ENCODE peak calls at places on chromosomes 13 and 19, in ten cellular contexts. W is Peyer's patch, O is heart left ventricle, V is esophagus muscularis mucosa, N is H1, M is right lobe of liver, R is gastrocnemius medialis, L is tibial nerve, A is lower leg skin, Z is spleen. G is an unnamed sample.

GRCh38 chr19:13099073-13099999 is 3.3 kb downstream of the LYL1 start:
- DNase-seq in W (peak), O (peak), V (no peak), N (peak), M (peak), R (peak), L (no peak), A (no peak), Z (peak), G (peak)

GRCh38 chr19:48510421-48511268 is 990 bp downstream of the LMTK3 start:
- DNase-seq in W (peak), O (peak), V (no peak), N (peak), M (peak), R (peak), L (peak), A (peak), Z (peak), G (peak)

GRCh38 chr13:25840261-25840660 is 211.6 kb downstream of the SHISA2 start:
- DNase-seq in W (no peak), O (no peak), V (no peak), N (no peak), M (no peak), R (no peak), L (no peak), A (no peak), Z (no peak), G (no peak)

GRCh38 chr13:39417131-39417530 is 185.9 kb downstream of the LHFPL6 start:
- DNase-seq in W (no peak), O (peak), V (no peak), N (no peak), M (no peak), R (no peak), L (no peak), A (no peak), Z (no peak), G (peak)

GRCh38 chr13:106630162-106630561 is 62.2 kb upstream of the ARGLU1 start:
- DNase-seq in W (no peak), O (no peak), V (no peak), N (no peak), M (no peak), R (no peak), L (no peak), A (no peak), Z (no peak), G (no peak)

GRCh38 chr19:42175952-42176648 is 41.4 kb downstream of the DEDD2 start:
- DNase-seq in W (no peak), O (no peak), V (no peak), N (no peak), M (no peak), R (no peak), L (no peak), A (no peak), Z (no peak), G (no peak)

GRCh38 chr19:35513231-35513974 is at the start of gene DMKN:
- DNase-seq in W (no peak), O (no peak), V (no peak), N (no peak), M (no peak), R (no peak), L (no peak), A (no peak), Z (no peak), G (peak)

GRCh38 chr19:36420961-36421748 is 2.7 kb upstream of the ZFP82 start:
- DNase-seq in W (no peak), O (peak), V (no peak), N (no peak), M (no peak), R (no peak), L (no peak), A (no peak), Z (peak), G (no peak)

GRCh38 chr13:85228692-85229091 is 570.5 kb downstream of the SLITRK6 start:
- DNase-seq in W (no peak), O (no peak), V (no peak), N (no peak), M (no peak), R (no peak), L (no peak), A (no peak), Z (no peak), G (no peak)

GRCh38 chr13:28179974-28180373 is 41.6 kb downstream of the PAN3 start:
- DNase-seq in W (no peak), O (no peak), V (no peak), N (no peak), M (no peak), R (no peak), L (no peak), A (no peak), Z (no peak), G (no peak)

GRCh38 chr13:77779461-77780272 is 82.2 kb downstream of the SLAIN1 start:
- DNase-seq in W (no peak), O (no peak), V (no peak), N (no peak), M (no peak), R (no peak), L (no peak), A (peak), Z (no peak), G (peak)

GRCh38 chr13:21894091-21894490 is 223.2 kb downstream of the FGF9 start:
- DNase-seq in W (no peak), O (no peak), V (no peak), N (no peak), M (no peak), R (no peak), L (no peak), A (no peak), Z (no peak), G (peak)

GRCh38 chr13:100584901-100585300 is 3.7 kb downstream of the GGACT start:
- DNase-seq in W (no peak), O (no peak), V (no peak), N (no peak), M (no peak), R (no peak), L (no peak), A (no peak), Z (no peak), G (no peak)

GRCh38 chr13:100581030-100581429 is 7.6 kb downstream of the GGACT start:
- DNase-seq in W (no peak), O (no peak), V (no peak), N (no peak), M (no peak), R (no peak), L (no peak), A (no peak), Z (no peak), G (no peak)

GRCh38 chr13:100580045-100580444 is 8.5 kb downstream of the GGACT start:
- DNase-seq in W (no peak), O (no peak), V (no peak), N (no peak), M (no peak), R (no peak), L (no peak), A (no peak), Z (no peak), G (no peak)

DNA sequence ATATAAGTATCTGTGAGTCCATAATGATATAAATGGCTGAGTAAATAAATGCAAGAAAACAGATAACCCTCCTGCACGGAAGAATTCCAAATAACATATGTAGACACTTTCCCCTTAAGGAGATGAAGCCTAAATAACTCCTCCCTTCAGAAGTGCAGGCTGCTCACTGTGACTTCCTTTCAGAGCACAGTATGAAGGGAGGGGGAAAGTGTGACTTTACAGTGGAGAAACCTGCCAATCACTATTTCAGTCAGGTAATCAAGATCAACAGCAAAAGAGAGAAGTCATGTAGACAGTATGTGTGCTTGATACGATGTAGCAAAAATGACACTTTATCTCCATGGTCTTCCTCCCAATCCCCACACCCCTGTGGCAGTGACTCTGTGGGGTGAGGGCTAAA is 7.1 kb downstream of the GGACT start:
- DNase-seq in W (no peak), O (no peak), V (no peak), N (no peak), M (no peak), R (no peak), L (no peak), A (no peak), Z (no peak), G (no peak)
- TF ChIP-seq CTCF in W (no peak), O (no peak), V (no peak), N (no peak), M (no peak), R (no peak), L (no peak), A (no peak), Z (no peak), G (no peak)

DNA sequence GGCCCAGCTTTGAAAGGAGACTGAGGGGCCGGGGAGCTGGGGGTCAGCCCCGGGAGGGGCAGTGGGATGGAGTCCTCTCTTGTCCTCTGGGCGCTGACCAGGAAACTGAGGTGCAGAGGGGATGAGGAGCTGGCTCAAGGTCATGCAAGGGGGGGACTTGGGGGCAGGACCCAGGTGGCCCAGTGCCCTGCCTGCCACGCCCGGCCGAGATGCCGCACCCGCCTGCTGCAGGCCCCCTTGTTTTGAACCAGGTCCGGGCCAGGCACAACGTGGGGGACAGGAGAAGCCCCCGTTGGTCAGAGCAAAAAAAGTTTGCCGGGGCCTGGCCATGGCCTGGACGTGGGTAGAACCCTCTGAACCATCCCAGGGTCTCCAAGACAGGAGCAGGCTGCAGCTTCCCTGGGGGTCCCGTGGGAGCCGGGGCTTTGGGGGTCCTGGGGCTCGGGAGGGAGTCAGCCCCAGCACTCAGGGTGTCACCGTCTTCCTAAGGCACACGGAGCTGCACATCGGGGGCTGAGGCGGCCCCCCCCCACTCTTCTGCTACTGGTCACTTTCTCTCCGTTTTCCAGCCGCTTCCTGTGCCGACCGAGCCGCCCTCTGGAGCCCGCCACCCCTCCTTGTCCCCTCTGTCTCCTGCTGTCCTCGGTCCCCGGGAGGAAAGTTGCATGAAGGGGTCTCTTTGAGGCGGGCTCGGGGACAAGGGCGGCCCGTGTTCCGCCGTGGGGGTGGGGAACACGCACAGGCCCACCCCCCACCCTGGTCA is 1.4 kb downstream of the EFNA2 start:
- DNase-seq in W (no peak), O (no peak), V (no peak), N (no peak), M (no peak), R (no peak), L (no peak), A (no peak), Z (no peak), G (no peak)
- H3K4me3 ChIP-seq in W (peak), O (no peak), V (no peak), N (peak), M (peak), R (no peak), L (peak), A (no peak), Z (no peak), G (no peak)

GRCh38 chr13:42370229-42370628 is 98.3 kb downstream of the AKAP11 start:
- DNase-seq in W (no peak), O (no peak), V (no peak), N (no peak), M (no peak), R (no peak), L (no peak), A (no peak), Z (no peak), G (no peak)

GRCh38 chr13:42364613-42365000 is 92.7 kb downstream of the AKAP11 start:
- DNase-seq in W (no peak), O (no peak), V (peak), N (no peak), M (no peak), R (no peak), L (no peak), A (no peak), Z (no peak), G (no peak)

GRCh38 chr13:42373048-42373812 is 101.3 kb downstream of the AKAP11 start:
- DNase-seq in W (no peak), O (no peak), V (no peak), N (no peak), M (no peak), R (no peak), L (no peak), A (no peak), Z (no peak), G (no peak)

GRCh38 chr13:42367836-42368235 is 95.9 kb downstream of the AKAP11 start:
- DNase-seq in W (no peak), O (no peak), V (no peak), N (no peak), M (no peak), R (no peak), L (no peak), A (no peak), Z (no peak), G (peak)

GRCh38 chr13:42369071-42369795 is 97.3 kb downstream of the AKAP11 start:
- DNase-seq in W (no peak), O (no peak), V (no peak), N (no peak), M (no peak), R (no peak), L (no peak), A (no peak), Z (no peak), G (no peak)
- TF ChIP-seq POLR2A in W (no peak), O (no peak), V (no peak), N (no peak), M (no peak), R (no peak), L (no peak), A (no peak), Z (no peak), G (no peak)

GRCh38 chr19:4455742-4456565 is 1.6 kb downstream of the UBXN6 start:
- DNase-seq in W (no peak), O (no peak), V (no peak), N (no peak), M (no peak), R (peak), L (peak), A (no peak), Z (no peak), G (peak)
- TF ChIP-seq CTCF in W (no peak), O (no peak), V (peak), N (no peak), M (no peak), R (no peak), L (no peak), A (no peak), Z (no peak), G (no peak)

GRCh38 chr19:55640043-55640576 is 692 bp upstream of the ZNF580 start:
- DNase-seq in W (peak), O (peak), V (no peak), N (no peak), M (peak), R (peak), L (no peak), A (no peak), Z (peak), G (no peak)
- H3K4me3 ChIP-seq in W (peak), O (peak), V (peak), N (peak), M (peak), R (peak), L (peak), A (peak), Z (peak), G (peak)